ENCODE peak calls at places on chromosomes 1 and 21, in six cellular contexts. N is MM.1S; I is CD4-positive, alpha-beta memory T cell; V is tibial nerve; Y is fibroblast of lung; D is right cardiac atrium. H is an unnamed sample. For H3K4me1, the result is how much of the 10 kb centered on the place peaks cover.

GRCh38 chr1:208235983-208236761 is 8.0 kb downstream of the PLXNA2 start:
- DNase-seq in N (no peak), I (peak), V (peak), Y (peak), D (peak), H (no peak)

GRCh38 chr1:38671221-38671620 is 188.4 kb downstream of the RRAGC start:
- DNase-seq in N (no peak), I (no peak), V (no peak), Y (no peak), D (no peak), H (no peak)

GRCh38 chr21:24375201-24375600 is 1232.1 kb downstream of the MRPL39 start:
- DNase-seq in N (peak), I (no peak), V (no peak), Y (no peak), D (no peak), H (no peak)

GRCh38 chr1:156623946-156624813 is 5.0 kb downstream of the HAPLN2 start:
- DNase-seq in N (peak), I (peak), V (no peak), Y (peak), D (peak), H (peak)

GRCh38 chr1:47371016-47371517 is 37.5 kb downstream of the CMPK1 start:
- DNase-seq in N (no peak), I (no peak), V (no peak), Y (no peak), D (no peak), H (no peak)

GRCh38 chr1:150972417-150972940 is 2.2 kb downstream of the CERS2 start:
- DNase-seq in N (no peak), I (no peak), V (no peak), Y (no peak), D (no peak), H (peak)

GRCh38 chr1:48082271-48082925 is 85.2 kb upstream of the TRABD2B start:
- DNase-seq in N (no peak), I (no peak), V (no peak), Y (no peak), D (no peak), H (no peak)

GRCh38 chr1:119713039-119713537 is 1.4 kb downstream of the PHGDH start:
- DNase-seq in N (no peak), I (no peak), V (peak), Y (peak), D (no peak), H (no peak)

GRCh38 chr1:186152227-186152944 is 222.7 kb downstream of the TPR start:
- DNase-seq in N (no peak), I (no peak), V (no peak), Y (peak), D (no peak), H (no peak)

GRCh38 chr1:186806477-186806876 is 22.3 kb upstream of the PLA2G4A start:
- DNase-seq in N (peak), I (no peak), V (no peak), Y (peak), D (peak), H (no peak)

GRCh38 chr1:64932962-64933295 is 33.4 kb downstream of the JAK1 start:
- DNase-seq in N (no peak), I (no peak), V (no peak), Y (no peak), D (no peak), H (no peak)

GRCh38 chr1:64934115-64934880 is 32.1 kb downstream of the JAK1 start:
- DNase-seq in N (no peak), I (no peak), V (peak), Y (peak), D (peak), H (no peak)

GRCh38 chr1:64936958-64937357 is 29.4 kb downstream of the JAK1 start:
- DNase-seq in N (no peak), I (no peak), V (no peak), Y (peak), D (no peak), H (no peak)

GRCh38 chr1:64933296-64934070 is 32.9 kb downstream of the JAK1 start:
- DNase-seq in N (no peak), I (no peak), V (peak), Y (peak), D (peak), H (no peak)

GRCh38 chr1:64935551-64936158 is 30.7 kb downstream of the JAK1 start:
- DNase-seq in N (no peak), I (no peak), V (no peak), Y (no peak), D (no peak), H (no peak)
- H3K4me1 ChIP-seq in N (under half), I (half or more), V (under half), Y (under half), D (under half), H (half or more)

GRCh38 chr1:21326861-21327344 is 36.6 kb upstream of the ECE1 start:
- DNase-seq in N (no peak), I (no peak), V (no peak), Y (no peak), D (peak), H (no peak)
- H3K4me1 ChIP-seq in N (under half), I (half or more), V (half or more), Y (half or more), D (under half), H (half or more)

DNA sequence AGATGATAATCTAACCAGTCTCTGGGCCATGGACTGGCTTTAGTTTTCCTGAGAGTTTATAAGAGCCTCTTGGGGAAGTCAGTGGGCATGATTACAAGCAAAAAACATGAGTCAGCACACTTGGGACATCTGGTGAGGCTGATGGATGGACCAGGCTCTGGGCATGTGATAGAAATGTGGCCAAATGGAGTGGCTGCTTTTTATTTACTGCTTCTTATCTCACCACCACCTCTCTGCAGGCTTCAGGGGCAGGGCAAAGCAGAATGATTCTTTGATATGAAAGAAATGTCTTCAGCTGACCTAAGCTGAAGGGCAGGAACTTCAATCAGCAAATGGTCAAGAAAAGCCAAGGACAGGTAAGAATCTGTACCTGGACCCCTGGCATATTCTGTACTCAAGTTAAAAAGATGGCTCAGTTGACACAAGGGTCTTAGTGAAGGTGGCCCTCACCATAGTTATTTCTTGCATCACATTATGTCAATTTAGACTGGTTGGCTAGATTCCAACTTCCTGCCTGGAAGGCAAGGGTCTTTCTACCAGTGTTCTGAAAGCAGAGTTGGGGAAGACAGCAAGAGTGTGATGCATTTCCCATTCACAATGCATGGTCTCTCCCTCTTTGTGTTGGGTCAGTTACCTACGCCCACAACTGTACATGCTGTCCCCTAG is 162.8 kb downstream of the FASLG start:
- DNase-seq in N (no peak), I (no peak), V (peak), Y (peak), D (no peak), H (no peak)
- H3K4me1 ChIP-seq in N (under half), I (under half), V (under half), Y (under half), D (under half), H (under half)

DNA sequence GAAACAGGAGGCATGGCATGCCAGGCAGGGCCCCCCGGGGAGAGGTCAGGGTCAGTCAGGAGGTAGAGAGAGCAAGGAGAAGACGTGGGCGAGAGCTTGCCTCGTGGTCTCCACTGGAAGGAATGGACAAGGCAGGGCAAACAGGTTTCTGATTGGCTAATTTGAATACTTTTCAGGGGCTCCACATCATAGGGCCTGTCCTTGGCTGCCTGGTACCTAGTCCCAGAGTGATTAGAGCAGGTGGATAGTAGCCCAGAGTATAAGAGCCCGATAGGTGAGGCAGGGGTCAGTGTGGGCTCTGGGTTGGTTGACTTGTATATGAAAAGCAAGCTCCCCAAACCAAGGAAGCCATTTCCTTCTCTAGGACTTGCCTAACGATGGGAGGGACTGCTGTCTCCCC is 178.6 kb downstream of the ZP4 start:
- DNase-seq in N (no peak), I (no peak), V (no peak), Y (no peak), D (no peak), H (no peak)
- H3K4me1 ChIP-seq in N (under half), I (under half), V (under half), Y (under half), D (under half), H (under half)

DNA sequence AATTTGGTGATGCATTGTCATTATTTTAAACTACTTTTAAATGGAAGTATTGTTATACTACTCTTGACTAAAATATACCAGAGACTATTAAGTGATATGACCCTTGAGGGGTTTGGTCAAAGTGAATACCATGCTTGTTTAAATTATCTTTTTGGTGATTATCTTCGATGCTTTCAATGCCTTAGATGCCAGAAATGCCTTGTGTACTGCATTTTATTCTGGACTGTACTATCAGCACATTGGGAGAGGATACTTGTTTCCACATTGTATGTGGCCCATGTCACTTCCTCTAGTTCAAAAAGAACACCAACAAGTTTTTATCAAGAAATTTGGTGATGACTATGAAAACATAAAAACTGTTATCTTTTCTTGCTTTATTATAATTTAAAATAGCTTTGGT is 16.3 kb downstream of the MAP3K7CL start:
- DNase-seq in N (no peak), I (no peak), V (no peak), Y (no peak), D (no peak), H (no peak)
- H3K4me1 ChIP-seq in N (under half), I (under half), V (under half), Y (under half), D (under half), H (under half)

DNA sequence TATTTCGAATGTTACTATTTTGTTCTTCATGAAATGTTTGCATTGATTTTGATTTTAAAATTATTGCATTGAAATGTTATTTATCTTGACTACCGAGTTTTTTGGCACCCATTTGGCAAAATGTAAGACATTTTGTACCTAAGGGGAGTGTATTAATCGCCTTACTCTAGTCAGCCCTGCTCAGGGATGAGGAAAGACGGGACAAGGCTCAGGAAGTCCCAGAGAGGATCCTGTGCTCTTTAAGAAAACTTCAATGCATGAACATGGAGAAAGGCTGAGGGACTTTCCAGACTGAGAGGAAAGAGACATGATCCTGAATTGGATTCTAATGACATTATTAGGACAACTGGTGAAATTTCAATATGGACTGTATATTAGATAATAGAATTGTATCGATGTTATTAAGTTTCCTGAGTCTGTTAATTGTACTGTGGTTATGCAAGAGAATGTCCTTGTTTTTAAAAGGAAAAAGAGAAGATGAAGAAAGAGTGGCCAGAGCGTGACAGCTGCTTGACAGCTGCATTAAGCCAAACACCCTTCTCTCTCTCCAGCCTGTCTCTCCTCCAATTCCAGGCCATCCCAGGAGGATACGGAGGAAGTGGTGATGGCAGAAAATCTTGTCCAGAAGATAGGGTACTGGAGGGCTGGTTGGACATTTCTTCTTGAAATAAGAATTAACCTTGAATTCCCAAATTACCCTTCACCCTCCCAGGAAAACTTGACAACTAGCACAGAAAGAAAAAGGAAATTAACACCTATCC is 65.9 kb downstream of the PLEKHA6 start:
- DNase-seq in N (no peak), I (no peak), V (peak), Y (peak), D (peak), H (no peak)
- H3K4me1 ChIP-seq in N (under half), I (under half), V (half or more), Y (under half), D (under half), H (under half)

GRCh38 chr1:59141267-59141863 is 155.5 kb upstream of the FGGY start:
- DNase-seq in N (no peak), I (no peak), V (no peak), Y (no peak), D (peak), H (no peak)
- H3K4me1 ChIP-seq in N (under half), I (under half), V (under half), Y (under half), D (under half), H (half or more)

H was measured in spleen.